ENCODE peak calls at places on chromosomes 1 and 21, in eight cellular contexts. W is BE2C; C is fibroblast of lung; P is cardiac fibroblast; T is CD8-positive, alpha-beta T cell; Q is adrenal gland; X is GM13977; K is omental fat pad. N is an unnamed sample.

GRCh38 chr21:43827015-43827611 is 37.7 kb downstream of the RRP1 start:
- DNase-seq in C (peak; percentile 57), T (no peak), Q (peak; percentile 74), K (no peak), P (peak; percentile 86), W (no peak), X (no peak), N (no peak)

GRCh38 chr1:211092955-211093354 is 41.0 kb downstream of the KCNH1 start:
- DNase-seq in C (no peak), P (no peak), K (no peak), X (no peak), W (peak; percentile 33), T (no peak), Q (peak; percentile 56), N (no peak)

GRCh38 chr1:85200870-85201339 is at the start of gene SYDE2:
- DNase-seq in W (peak; percentile 26), P (peak; percentile 51), Q (peak; percentile 81), T (peak; percentile 83), X (peak; percentile 93), K (no peak), C (peak; percentile 56), N (peak; percentile 49)

GRCh38 chr1:33007190-33008050 is 29.3 kb downstream of the AK2 start:
- DNase-seq in C (peak; percentile 90), W (peak; percentile 17), Q (peak; percentile 86), P (peak; percentile 95), X (no peak), K (no peak), T (no peak), N (no peak)

GRCh38 chr1:48627467-48627866 is 149.2 kb downstream of the BEND5 start:
- DNase-seq in C (no peak), P (no peak), Q (no peak), W (no peak), X (no peak), T (no peak), K (no peak), N (no peak)

GRCh38 chr1:37323486-37324377 is 150.6 kb upstream of the ZC3H12A start:
- DNase-seq in T (no peak), C (peak; percentile 20), K (no peak), W (peak; percentile 20), X (peak; percentile 81), P (peak; percentile 36), Q (no peak), N (no peak)

GRCh38 chr1:182633657-182634281 is 29.6 kb upstream of the RGS16 start:
- DNase-seq in W (peak; percentile 97), T (no peak), Q (peak; percentile 80), P (no peak), C (no peak), K (no peak), X (no peak), N (no peak)

GRCh38 chr21:16424331-16424749 is 694.6 kb downstream of the USP25 start:
- DNase-seq in X (no peak), T (no peak), C (peak; percentile 26), P (peak; percentile 63), W (no peak), Q (no peak), K (no peak), N (no peak)

GRCh38 chr1:24321150-24321549 is 2.0 kb downstream of the GRHL3 start:
- DNase-seq in W (no peak), T (no peak), K (no peak), P (no peak), C (no peak), X (no peak), Q (no peak), N (no peak)

GRCh38 chr1:222920169-222920568 is 105.3 kb downstream of the DISP1 start:
- DNase-seq in C (peak; percentile 51), W (no peak), Q (no peak), P (no peak), X (no peak), K (no peak), T (no peak), N (no peak)

GRCh38 chr1:1678581-1679380 is 13.8 kb downstream of the SLC35E2B start:
- DNase-seq in T (peak; percentile 70), X (peak; percentile 62), P (no peak), W (peak; percentile 37), C (no peak), K (no peak), Q (no peak), N (peak; percentile 48)

GRCh38 chr1:212607924-212608208 is 695 bp upstream of the ATF3 start:
- DNase-seq in C (no peak), X (peak; percentile 43), K (no peak), P (no peak), Q (no peak), W (no peak), T (no peak), N (peak; percentile 56)

GRCh38 chr1:212608209-212608955 is at the start of gene ATF3:
- DNase-seq in C (peak; percentile 99), T (peak; percentile 80), P (peak; percentile 100), K (peak; percentile 96), W (peak; percentile 99), Q (peak; percentile 99), X (peak; percentile 96), N (peak; percentile 85)

GRCh38 chr1:212609701-212610574 is 1.4 kb downstream of the ATF3 start:
- DNase-seq in W (no peak), T (no peak), C (peak; percentile 37), P (no peak), X (no peak), K (no peak), Q (no peak), N (no peak)

GRCh38 chr1:212610575-212610967 is 2.0 kb downstream of the ATF3 start:
- DNase-seq in W (no peak), P (no peak), Q (no peak), X (no peak), K (no peak), T (no peak), C (no peak), N (no peak)

GRCh38 chr1:212608956-212609700 is 567 bp downstream of the ATF3 start:
- DNase-seq in T (peak; percentile 44), Q (peak; percentile 67), W (peak; percentile 81), X (peak; percentile 73), P (peak; percentile 49), C (peak; percentile 56), K (no peak), N (peak; percentile 58)
- TF ChIP-seq CTCF in T (peak; percentile 29), Q (peak; percentile 47), W (peak; percentile 61), X (peak; percentile 80), P (peak; percentile 29), C (peak; percentile 37), K (no peak), N (no peak)

DNA sequence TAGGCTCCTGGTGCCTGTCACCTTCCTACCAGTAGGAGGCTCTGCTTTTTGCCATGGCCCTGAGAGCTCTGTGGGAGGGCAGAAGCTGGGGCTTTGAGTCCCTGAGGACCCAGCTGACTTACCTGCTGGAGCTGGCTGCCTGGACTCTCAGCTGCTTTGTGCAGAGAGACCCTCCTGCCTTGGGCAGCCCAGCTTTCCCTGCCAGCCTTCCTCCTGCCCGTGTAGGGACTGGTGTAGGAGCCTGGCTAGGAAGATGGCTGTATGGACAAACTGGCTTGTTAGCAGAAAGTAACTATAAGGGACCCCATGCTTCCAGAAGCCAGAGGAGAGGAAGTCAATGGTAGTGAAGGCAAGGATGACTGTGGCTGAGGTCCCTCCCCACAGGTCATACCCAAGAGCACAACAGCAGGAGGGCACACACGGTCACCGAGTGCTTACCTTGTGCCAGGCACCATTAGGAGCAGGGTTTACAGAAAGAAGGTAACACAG is 9.7 kb upstream of the CELSR2 start:
- DNase-seq in X (peak; percentile 59), K (no peak), P (peak; percentile 51), Q (peak; percentile 58), C (peak; percentile 55), T (no peak), W (peak; percentile 74), N (no peak)
- TF ChIP-seq CTCF in X (peak; percentile 67), K (no peak), P (peak; percentile 69), Q (peak; percentile 33), C (peak; percentile 57), T (peak; percentile 37), W (peak; percentile 85), N (no peak)

GRCh38 chr21:42258150-42258884 is 39.4 kb downstream of the ABCG1 start:
- DNase-seq in Q (peak; percentile 86), P (peak; percentile 73), C (peak; percentile 49), K (peak; percentile 51), X (peak; percentile 89), T (peak; percentile 84), W (peak; percentile 83), N (peak; percentile 81)
- TF ChIP-seq CTCF in Q (peak; percentile 69), P (peak; percentile 88), C (peak; percentile 56), K (no peak), X (peak; percentile 89), T (peak; percentile 93), W (peak; percentile 95), N (peak; percentile 89)

DNA sequence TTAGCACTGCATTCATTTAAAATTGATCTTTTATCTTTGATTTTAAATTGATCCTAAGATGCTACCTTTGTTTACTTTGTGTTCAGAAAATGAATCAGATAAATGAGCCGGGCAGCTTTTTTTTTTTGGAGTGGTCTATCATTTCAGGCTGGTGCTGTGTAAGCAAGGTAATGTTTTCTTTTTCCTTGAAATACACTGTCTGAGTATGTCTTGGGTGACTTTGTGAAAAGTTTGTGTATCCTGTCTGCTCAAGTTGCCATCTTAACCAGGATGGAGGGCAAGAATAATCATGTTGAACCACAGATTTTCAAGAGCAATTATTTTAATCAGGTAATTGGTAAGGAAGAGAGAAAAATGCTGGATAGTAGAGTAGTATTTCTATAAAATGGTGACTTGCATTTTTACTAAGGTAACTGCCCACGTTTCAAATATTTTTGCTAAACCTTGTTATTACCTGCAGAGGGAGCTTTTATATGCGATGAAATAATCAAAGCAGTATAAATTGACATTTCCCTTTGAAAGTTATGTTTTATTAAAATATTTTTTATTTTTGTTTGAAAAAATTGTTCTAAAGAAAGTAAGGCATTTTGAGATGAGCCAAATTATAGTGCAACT is 11.1 kb downstream of the ADGRL2 start:
- DNase-seq in P (peak; percentile 42), X (no peak), Q (no peak), W (no peak), C (peak; percentile 19), T (no peak), K (no peak), N (no peak)
- TF ChIP-seq CTCF in P (peak; percentile 20), X (peak; percentile 7), Q (peak; percentile 42), W (peak; percentile 31), C (no peak), T (no peak), K (no peak), N (no peak)

DNA sequence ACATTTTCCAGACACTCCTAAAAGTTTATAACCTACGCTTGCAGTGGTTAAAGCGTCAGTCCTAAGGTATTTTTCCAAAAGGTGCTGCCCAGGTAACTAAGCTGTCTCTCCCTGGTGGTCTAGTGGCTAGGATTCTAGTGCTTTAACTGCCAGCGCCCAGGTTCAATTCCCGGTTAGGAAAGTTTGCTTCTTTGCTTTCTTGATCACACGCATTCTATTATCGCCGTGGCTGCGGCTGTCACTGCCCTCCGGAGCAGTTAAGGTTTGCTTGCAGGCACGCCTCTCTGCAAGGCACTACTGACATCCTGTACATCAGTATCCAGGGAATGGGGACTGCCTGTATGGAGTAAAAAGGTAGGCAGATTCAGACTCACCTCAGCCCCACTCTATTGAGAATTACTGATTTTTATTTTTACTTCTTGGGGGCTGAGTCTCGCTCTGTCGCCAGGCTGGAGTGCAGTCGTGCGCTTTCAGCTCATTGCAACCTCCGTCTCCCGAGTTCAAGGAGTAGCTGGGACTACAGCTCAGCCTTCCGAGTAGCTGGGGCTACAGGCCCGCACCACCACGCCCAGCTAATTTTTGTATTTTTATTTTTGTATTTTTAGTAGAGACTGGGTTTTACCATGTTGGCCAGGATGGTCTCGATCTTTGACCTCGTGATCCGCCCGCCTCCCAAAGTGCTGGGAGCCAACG is 53.2 kb upstream of the CFAP126 start:
- DNase-seq in P (no peak), T (no peak), K (no peak), W (peak; percentile 64), X (no peak), C (peak; percentile 2), Q (no peak), N (no peak)
- TF ChIP-seq CTCF in P (no peak), T (no peak), K (no peak), W (no peak), X (no peak), C (no peak), Q (no peak), N (no peak)

N was measured in natural killer cell.